ENCODE peak calls at places on chromosomes 11 and 22, in four cellular contexts. L, V, R and H are unnamed samples.

GRCh38 chr22:31927562-31927961 is 16.8 kb upstream of the YWHAH start:
- DNase-seq in L (no peak), V (no peak), R (no peak), H (no peak)

GRCh38 chr11:118051611-118052461 is 25.0 kb upstream of the TMPRSS4 start:
- DNase-seq in L (no peak), V (no peak), R (peak; percentile 57), H (peak; percentile 53)

GRCh38 chr22:27100323-27100722 is 442.9 kb downstream of the MIAT start:
- DNase-seq in L (peak; percentile 38), V (no peak), R (no peak), H (no peak)

GRCh38 chr11:60357771-60358170 is 20.6 kb upstream of the MS4A7 start:
- DNase-seq in L (no peak), V (no peak), R (no peak), H (no peak)

GRCh38 chr22:27124336-27125023 is 467.1 kb downstream of the MIAT start:
- DNase-seq in L (no peak), V (no peak), R (peak; percentile 81), H (no peak)

GRCh38 chr11:93747122-93747521 is 5.7 kb downstream of the C11orf54 start:
- DNase-seq in L (no peak), V (no peak), R (no peak), H (no peak)

GRCh38 chr11:37972691-37973090 is 1374.7 kb upstream of the RAG2 start:
- DNase-seq in L (no peak), V (no peak), R (no peak), H (no peak)

GRCh38 chr11:86519064-86519911 is 144.6 kb downstream of the CCDC81 start:
- DNase-seq in L (peak; percentile 59), V (peak; percentile 68), R (no peak), H (no peak)

GRCh38 chr11:71156301-71156700 is 96.1 kb downstream of the SHANK2 start:
- DNase-seq in L (no peak), V (no peak), R (no peak), H (no peak)

GRCh38 chr22:50486561-50487289 is at the start of gene MIOX:
- DNase-seq in L (no peak), V (no peak), R (no peak), H (no peak)

GRCh38 chr22:37126383-37126782 is 16.9 kb upstream of the TMPRSS6 start:
- DNase-seq in L (no peak), V (no peak), R (no peak), H (no peak)

GRCh38 chr11:3126207-3126865 is 38.8 kb downstream of the OSBPL5 start:
- DNase-seq in L (no peak), V (no peak), R (peak; percentile 68), H (peak; percentile 71)

GRCh38 chr22:35306350-35306967 is 6.8 kb downstream of the TOM1 start:
- DNase-seq in L (no peak), V (no peak), R (no peak), H (no peak)

GRCh38 chr11:62787005-62787759 is at the start of gene TMEM179B:
- DNase-seq in L (peak; percentile 97), V (peak; percentile 97), R (peak; percentile 99), H (peak; percentile 98)

GRCh38 chr11:60912851-60913550 is 957 bp upstream of the TMEM109 start:
- DNase-seq in L (no peak), V (no peak), R (peak; percentile 56), H (no peak)

GRCh38 chr11:12535321-12535720 is 138.9 kb upstream of the TEAD1 start:
- DNase-seq in L (no peak), V (no peak), R (no peak), H (no peak)

GRCh38 chr22:19533049-19533626 is 8.9 kb upstream of the CLDN5 start:
- DNase-seq in L (no peak), V (no peak), R (no peak), H (no peak)

GRCh38 chr11:121557348-121557747 is 104.6 kb upstream of the SORL1-AS1 start:
- DNase-seq in L (no peak), V (no peak), R (no peak), H (no peak)